ENCODE peak calls at places on chromosomes 3 and 15, in nine cellular contexts. S is SW480; W is nephron progenitor cell; O is K562; P is ureter; U is stimulated activated effector memory CD8-positive, alpha-beta T cell treated with anti-CD3 and anti-CD28 coated beads, Interleukin-12 subunit alpha, Interleukin-12 subunit beta, amount 100 ng/mL, for 72 hours; E is ELF-1; Q is HCEC 1CT; A is hepatic stellate cell. K is an unnamed sample.

GRCh38 chr15:80549191-80549590 is 145.0 kb downstream of the ARNT2 start:
- DNase-seq in Q (peak; percentile 93), P (no peak), A (no peak), W (no peak), E (no peak), O (no peak), S (no peak), U (no peak), K (no peak)

GRCh38 chr15:62999923-63000484 is 42.5 kb upstream of the TPM1 start:
- DNase-seq in U (no peak), O (no peak), S (peak; percentile 81), E (no peak), P (no peak), W (no peak), Q (no peak), A (no peak), K (no peak)

GRCh38 chr3:188472331-188472730 is 318.4 kb downstream of the LPP start:
- DNase-seq in U (no peak), S (no peak), E (no peak), O (no peak), Q (peak; percentile 38), W (no peak), A (peak; percentile 21), P (no peak), K (no peak)

GRCh38 chr3:50171540-50172301 is 16.6 kb downstream of the SEMA3F start:
- DNase-seq in W (no peak), Q (no peak), S (peak; percentile 96), E (no peak), A (no peak), U (no peak), P (no peak), O (no peak), K (no peak)

GRCh38 chr3:57826952-57827723 is 71.0 kb downstream of the SLMAP start:
- DNase-seq in W (no peak), U (no peak), P (no peak), A (no peak), E (no peak), S (peak; percentile 65), O (no peak), Q (no peak), K (no peak)

GRCh38 chr3:69751118-69751517 is 11.9 kb downstream of the MITF start:
- DNase-seq in E (no peak), U (no peak), S (no peak), W (no peak), Q (no peak), A (no peak), P (no peak), O (no peak), K (no peak)

GRCh38 chr3:38150780-38151528 is 12.5 kb downstream of the MYD88 start:
- DNase-seq in W (no peak), E (no peak), P (no peak), S (no peak), U (peak; percentile 35), A (no peak), O (peak; percentile 67), Q (no peak), K (no peak)

GRCh38 chr3:81758275-81758674 is 3.2 kb downstream of the GBE1 start:
- DNase-seq in Q (peak; percentile 84), P (no peak), U (no peak), A (peak; percentile 21), W (no peak), O (no peak), E (no peak), S (no peak), K (no peak)

GRCh38 chr3:171113716-171114115 is 87.2 kb upstream of the SLC2A2 start:
- DNase-seq in U (no peak), S (no peak), Q (no peak), W (peak; percentile 4), E (peak; percentile 21), P (no peak), A (no peak), O (peak; percentile 12), K (peak; percentile 28)

GRCh38 chr15:63349156-63349555 is 32.5 kb downstream of the CA12 start:
- DNase-seq in E (no peak), Q (no peak), S (no peak), W (no peak), A (no peak), P (no peak), U (no peak), O (no peak), K (no peak)

GRCh38 chr3:130508970-130509369 is 8.0 kb upstream of the COL6A6 start:
- DNase-seq in P (no peak), Q (no peak), U (no peak), S (no peak), E (peak; percentile 13), O (no peak), A (no peak), W (peak; percentile 11), K (peak; percentile 83)

K was measured in SK-N-DZ.